ENCODE peak calls at places on chromosome 22, in eight cellular contexts. One of them, this sample, is unnamed. For H3K4me1, the result is how much of the 10 kb centered on the place peaks cover.

GRCh38 chr22:40451230-40451629 is 80.8 kb downstream of the SGSM3 start:
- DNase-seq in neural progenitor cell: no peak
- DNase-seq in neuronal stem cell: no peak
- DNase-seq in CD8-positive, alpha-beta T cell: peak
- DNase-seq in heart left ventricle: no peak
- DNase-seq in Peyer's patch: no peak
- DNase-seq in heart right ventricle: no peak
- DNase-seq in left ventricle myocardium inferior: peak
- DNase-seq in this sample: peak

GRCh38 chr22:35440129-35440528 is 40.2 kb downstream of the MCM5 start:
- DNase-seq in neural progenitor cell: no peak
- DNase-seq in Peyer's patch: no peak
- DNase-seq in neuronal stem cell: no peak
- DNase-seq in heart left ventricle: peak
- DNase-seq in left ventricle myocardium inferior: peak
- DNase-seq in CD8-positive, alpha-beta T cell: no peak
- DNase-seq in heart right ventricle: peak
- DNase-seq in this sample: no peak

GRCh38 chr22:42932197-42932519 is 75.1 kb upstream of the ARFGAP3 start:
- DNase-seq in heart right ventricle: no peak
- DNase-seq in heart left ventricle: no peak
- DNase-seq in neuronal stem cell: no peak
- DNase-seq in neural progenitor cell: no peak
- DNase-seq in left ventricle myocardium inferior: no peak
- DNase-seq in CD8-positive, alpha-beta T cell: no peak
- DNase-seq in Peyer's patch: no peak
- DNase-seq in this sample: no peak

GRCh38 chr22:46812786-46813185 is 50.3 kb downstream of the TBC1D22A start:
- DNase-seq in neuronal stem cell: no peak
- DNase-seq in left ventricle myocardium inferior: no peak
- DNase-seq in heart right ventricle: no peak
- DNase-seq in neural progenitor cell: no peak
- DNase-seq in Peyer's patch: no peak
- DNase-seq in heart left ventricle: no peak
- DNase-seq in CD8-positive, alpha-beta T cell: no peak
- DNase-seq in this sample: no peak

GRCh38 chr22:44337658-44338004 is 24.9 kb upstream of the SHISAL1 start:
- DNase-seq in neuronal stem cell: no peak
- DNase-seq in heart right ventricle: no peak
- DNase-seq in left ventricle myocardium inferior: no peak
- DNase-seq in CD8-positive, alpha-beta T cell: no peak
- DNase-seq in neural progenitor cell: peak
- DNase-seq in Peyer's patch: no peak
- DNase-seq in heart left ventricle: no peak
- DNase-seq in this sample: no peak

GRCh38 chr22:21726650-21727049 is 8.9 kb downstream of the YPEL1 start:
- DNase-seq in left ventricle myocardium inferior: no peak
- DNase-seq in CD8-positive, alpha-beta T cell: peak
- DNase-seq in neural progenitor cell: peak
- DNase-seq in heart left ventricle: no peak
- DNase-seq in neuronal stem cell: no peak
- DNase-seq in heart right ventricle: no peak
- DNase-seq in Peyer's patch: no peak
- DNase-seq in this sample: peak

GRCh38 chr22:36769541-36769940 is 6.4 kb downstream of the IFT27 start:
- DNase-seq in neuronal stem cell: no peak
- DNase-seq in heart left ventricle: no peak
- DNase-seq in left ventricle myocardium inferior: no peak
- DNase-seq in neural progenitor cell: no peak
- DNase-seq in CD8-positive, alpha-beta T cell: no peak
- DNase-seq in Peyer's patch: no peak
- DNase-seq in heart right ventricle: no peak
- DNase-seq in this sample: no peak

GRCh38 chr22:37549704-37550059 is 10.6 kb upstream of the CDC42EP1 start:
- DNase-seq in left ventricle myocardium inferior: no peak
- DNase-seq in heart left ventricle: no peak
- DNase-seq in Peyer's patch: no peak
- DNase-seq in heart right ventricle: peak
- DNase-seq in neural progenitor cell: peak
- DNase-seq in CD8-positive, alpha-beta T cell: no peak
- DNase-seq in neuronal stem cell: no peak
- DNase-seq in this sample: no peak

GRCh38 chr22:48779661-48780596 is 1047.7 kb downstream of the BRD1 start:
- DNase-seq in heart left ventricle: no peak
- DNase-seq in left ventricle myocardium inferior: no peak
- DNase-seq in neural progenitor cell: no peak
- DNase-seq in heart right ventricle: no peak
- DNase-seq in CD8-positive, alpha-beta T cell: peak
- DNase-seq in Peyer's patch: no peak
- DNase-seq in neuronal stem cell: no peak
- DNase-seq in this sample: no peak

DNA sequence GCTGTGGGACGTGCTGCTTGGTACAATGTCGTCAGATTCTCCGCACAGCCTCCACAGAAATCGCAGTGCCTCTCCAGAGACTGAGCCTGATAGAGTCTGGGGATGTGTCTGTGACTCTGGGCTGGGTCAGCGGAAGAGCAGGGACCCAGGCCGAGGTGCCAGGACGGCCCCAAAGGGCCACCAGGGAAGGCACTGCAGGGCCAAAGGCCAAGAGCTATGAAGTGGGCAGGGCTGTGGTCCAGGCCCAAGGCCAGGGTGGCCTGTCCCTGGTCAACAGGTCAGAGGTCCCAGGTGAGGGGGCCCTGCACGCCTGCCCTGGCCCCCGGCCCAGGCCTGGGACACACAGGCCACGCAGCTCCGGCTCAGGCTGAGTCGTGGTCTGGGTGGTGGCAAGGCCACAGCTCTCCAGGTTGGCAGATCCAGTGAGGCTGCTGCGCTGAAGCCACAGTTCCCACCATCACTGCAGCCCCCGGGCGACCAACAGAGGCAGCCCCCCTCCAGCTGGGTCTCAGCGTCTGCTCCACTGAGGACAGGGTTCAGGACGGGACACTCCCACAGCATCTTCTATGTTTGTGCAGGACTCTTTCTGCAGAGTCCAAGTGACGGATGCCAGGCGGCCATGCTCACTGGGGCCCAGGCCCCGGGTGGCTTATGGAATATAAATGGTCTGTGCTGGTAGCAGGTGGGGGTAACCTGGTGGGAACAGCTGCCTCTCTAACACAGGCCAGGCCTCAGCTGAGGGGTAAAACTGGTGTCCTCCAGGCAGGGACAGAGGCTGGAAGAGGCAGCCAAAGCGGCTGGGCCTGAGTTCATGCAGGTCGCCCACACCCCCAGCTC is 4.8 kb upstream of the PIM3 start:
- DNase-seq in Peyer's patch: no peak
- DNase-seq in left ventricle myocardium inferior: peak
- DNase-seq in heart left ventricle: no peak
- DNase-seq in heart right ventricle: peak
- DNase-seq in CD8-positive, alpha-beta T cell: no peak
- DNase-seq in neural progenitor cell: no peak
- DNase-seq in neuronal stem cell: no peak
- DNase-seq in this sample: no peak
- H3K4me1 ChIP-seq in Peyer's patch: under half
- H3K4me1 ChIP-seq in left ventricle myocardium inferior: half or more
- H3K4me1 ChIP-seq in heart left ventricle: under half
- H3K4me1 ChIP-seq in heart right ventricle: under half
- H3K4me1 ChIP-seq in CD8-positive, alpha-beta T cell: under half
- H3K4me1 ChIP-seq in neural progenitor cell: under half
- H3K4me1 ChIP-seq in neuronal stem cell: under half
- H3K4me1 ChIP-seq in this sample: under half

DNA sequence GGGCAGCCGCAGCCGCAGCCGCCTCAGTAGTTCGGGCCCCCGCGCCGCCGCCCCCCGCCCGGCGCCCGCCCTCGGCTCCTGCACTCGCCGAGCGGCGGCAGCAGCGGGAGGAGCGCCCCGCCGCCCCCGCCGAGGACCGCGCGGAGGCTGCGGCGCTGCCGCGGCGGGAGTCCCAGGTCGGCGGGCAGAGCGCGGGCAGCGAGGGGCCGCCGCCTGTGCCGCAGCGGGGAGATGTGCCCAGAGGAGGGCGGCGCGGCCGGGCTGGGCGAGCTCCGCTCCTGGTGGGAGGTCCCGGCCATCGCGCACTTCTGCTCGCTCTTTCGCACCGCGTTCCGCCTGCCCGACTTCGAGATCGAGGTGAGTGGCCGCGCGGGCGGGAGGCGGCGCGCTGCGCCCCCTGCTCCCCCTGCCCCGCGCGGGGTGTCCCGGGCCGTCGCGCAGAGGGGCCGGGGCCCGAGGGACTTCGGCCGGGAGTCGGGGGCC is 334 bp downstream of the CECR2 start:
- DNase-seq in Peyer's patch: peak
- DNase-seq in heart right ventricle: no peak
- DNase-seq in neural progenitor cell: peak
- DNase-seq in heart left ventricle: peak
- DNase-seq in neuronal stem cell: peak
- DNase-seq in left ventricle myocardium inferior: peak
- DNase-seq in CD8-positive, alpha-beta T cell: no peak
- DNase-seq in this sample: no peak
- H3K4me3 ChIP-seq in Peyer's patch: peak
- H3K4me3 ChIP-seq in heart right ventricle: peak
- H3K4me3 ChIP-seq in neural progenitor cell: peak
- H3K4me3 ChIP-seq in heart left ventricle: peak
- H3K4me3 ChIP-seq in neuronal stem cell: peak
- H3K4me3 ChIP-seq in left ventricle myocardium inferior: peak
- H3K4me3 ChIP-seq in CD8-positive, alpha-beta T cell: no peak
- H3K4me3 ChIP-seq in this sample: no peak

DNA sequence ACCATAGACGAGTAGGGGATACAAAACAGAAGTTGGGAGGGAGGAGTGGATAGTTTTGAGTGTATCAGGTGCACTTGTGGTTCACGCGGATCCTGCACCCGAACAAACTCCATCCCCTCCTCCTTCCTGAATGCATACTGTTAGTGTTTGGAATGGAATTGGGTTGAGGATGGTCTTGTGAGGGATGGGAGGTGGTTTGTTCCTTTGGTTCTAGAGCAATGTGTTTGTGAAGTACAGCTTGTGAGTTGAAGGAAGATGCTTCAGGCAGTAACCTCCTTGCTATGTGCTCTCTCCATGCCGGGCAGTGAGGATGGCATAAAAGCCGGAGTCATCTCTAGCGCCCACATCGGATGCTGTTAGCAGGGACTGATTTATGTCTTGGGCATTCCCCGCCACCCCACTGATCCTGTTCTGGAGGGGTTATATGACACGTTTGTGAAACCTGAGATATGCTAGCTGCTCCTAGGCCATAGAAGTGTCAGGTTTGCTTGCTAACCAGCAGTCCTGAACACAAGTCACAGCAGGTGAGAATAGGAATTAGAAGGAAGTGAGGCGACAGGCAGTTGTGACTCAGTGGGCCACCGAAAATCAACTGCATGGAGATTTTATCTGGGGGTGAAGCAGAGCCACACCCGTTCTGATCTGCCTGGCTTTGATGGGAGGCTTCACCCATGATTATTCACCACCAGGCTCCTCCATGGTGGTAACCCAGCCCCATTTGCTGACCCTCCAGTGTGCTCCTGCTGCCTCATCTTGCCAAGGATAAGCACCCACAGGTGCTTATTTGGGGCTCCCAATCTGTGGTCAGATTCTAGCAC is 2.2 kb downstream of the BCR start:
- DNase-seq in CD8-positive, alpha-beta T cell: peak
- DNase-seq in Peyer's patch: no peak
- DNase-seq in neural progenitor cell: peak
- DNase-seq in heart left ventricle: no peak
- DNase-seq in left ventricle myocardium inferior: no peak
- DNase-seq in heart right ventricle: no peak
- DNase-seq in neuronal stem cell: no peak
- DNase-seq in this sample: no peak
- H3K27ac ChIP-seq in CD8-positive, alpha-beta T cell: peak
- H3K27ac ChIP-seq in Peyer's patch: peak
- H3K27ac ChIP-seq in neural progenitor cell: no peak
- H3K27ac ChIP-seq in heart left ventricle: peak
- H3K27ac ChIP-seq in left ventricle myocardium inferior: peak
- H3K27ac ChIP-seq in heart right ventricle: no peak
- H3K27ac ChIP-seq in neuronal stem cell: peak
- H3K27ac ChIP-seq in this sample: peak

GRCh38 chr22:27790396-27791216 is 10.9 kb downstream of the MN1 start:
- DNase-seq in left ventricle myocardium inferior: no peak
- DNase-seq in neuronal stem cell: no peak
- DNase-seq in CD8-positive, alpha-beta T cell: no peak
- DNase-seq in heart left ventricle: no peak
- DNase-seq in heart right ventricle: no peak
- DNase-seq in Peyer's patch: no peak
- DNase-seq in neural progenitor cell: peak
- DNase-seq in this sample: no peak

GRCh38 chr22:27794244-27794643 is 7.3 kb downstream of the MN1 start:
- DNase-seq in neuronal stem cell: no peak
- DNase-seq in Peyer's patch: no peak
- DNase-seq in heart right ventricle: no peak
- DNase-seq in heart left ventricle: no peak
- DNase-seq in CD8-positive, alpha-beta T cell: no peak
- DNase-seq in neural progenitor cell: peak
- DNase-seq in left ventricle myocardium inferior: no peak
- DNase-seq in this sample: no peak

GRCh38 chr22:27791494-27792241 is 9.9 kb downstream of the MN1 start:
- DNase-seq in heart right ventricle: no peak
- DNase-seq in neural progenitor cell: no peak
- DNase-seq in left ventricle myocardium inferior: no peak
- DNase-seq in neuronal stem cell: no peak
- DNase-seq in Peyer's patch: no peak
- DNase-seq in CD8-positive, alpha-beta T cell: no peak
- DNase-seq in heart left ventricle: no peak
- DNase-seq in this sample: no peak

GRCh38 chr22:27795053-27795452 is 6.5 kb downstream of the MN1 start:
- DNase-seq in left ventricle myocardium inferior: no peak
- DNase-seq in neuronal stem cell: no peak
- DNase-seq in neural progenitor cell: peak
- DNase-seq in Peyer's patch: no peak
- DNase-seq in heart right ventricle: no peak
- DNase-seq in CD8-positive, alpha-beta T cell: no peak
- DNase-seq in heart left ventricle: no peak
- DNase-seq in this sample: no peak

DNA sequence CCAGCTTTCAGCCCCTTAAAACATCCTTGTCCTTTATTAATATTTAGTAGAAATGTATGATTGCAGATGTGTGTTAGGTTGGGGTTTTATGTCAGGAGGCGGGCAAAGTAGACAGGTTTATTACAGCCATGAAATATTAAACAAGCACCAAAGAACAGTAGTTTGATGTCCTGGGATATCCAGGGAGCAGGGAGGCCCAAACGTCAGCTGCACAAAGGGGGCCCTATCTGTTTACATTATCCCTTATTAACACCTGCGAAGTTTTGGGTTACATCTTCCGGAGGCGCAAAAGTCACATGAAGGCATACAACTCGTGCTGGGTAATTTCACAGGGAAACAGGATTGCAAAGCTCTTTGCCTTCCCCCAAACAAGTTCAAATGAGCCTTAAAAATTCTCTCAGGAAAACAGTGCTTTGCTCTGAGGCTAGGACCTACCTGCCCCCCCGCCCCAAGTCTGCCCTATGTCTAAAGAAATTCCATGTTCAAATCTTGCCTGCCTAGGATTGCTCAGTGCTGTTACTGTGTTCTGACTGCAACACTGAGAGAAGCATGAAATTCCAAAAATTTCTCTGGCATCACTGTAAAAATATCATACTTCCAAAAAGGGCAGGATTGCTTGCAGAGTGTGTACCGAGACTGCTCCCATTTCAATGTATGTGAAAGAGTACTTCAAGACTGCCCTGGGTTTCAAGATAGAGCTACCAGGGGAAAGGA is 8.9 kb downstream of the MN1 start:
- DNase-seq in left ventricle myocardium inferior: no peak
- DNase-seq in CD8-positive, alpha-beta T cell: no peak
- DNase-seq in heart right ventricle: no peak
- DNase-seq in neuronal stem cell: no peak
- DNase-seq in Peyer's patch: no peak
- DNase-seq in heart left ventricle: no peak
- DNase-seq in neural progenitor cell: no peak
- DNase-seq in this sample: no peak
- H3K4me1 ChIP-seq in left ventricle myocardium inferior: half or more
- H3K4me1 ChIP-seq in CD8-positive, alpha-beta T cell: under half
- H3K4me1 ChIP-seq in heart right ventricle: under half
- H3K4me1 ChIP-seq in neuronal stem cell: half or more
- H3K4me1 ChIP-seq in Peyer's patch: under half
- H3K4me1 ChIP-seq in heart left ventricle: under half
- H3K4me1 ChIP-seq in neural progenitor cell: half or more
- H3K4me1 ChIP-seq in this sample: under half

This sample was measured in CD8-positive, alpha-beta memory T cell.